ENCODE peak calls at places on chromosome 4, in ten cellular contexts. K is left colon; L is NCI-H460; R is activated CD4-positive, alpha-beta T cell treated with anti-CD3 and anti-CD28 coated beads, Interleukin-2, amount 50 U/mL, for 4 hours; C is left lobe of liver; T is activated naive CD8-positive, alpha-beta T cell treated with anti-CD3 and anti-CD28 coated beads, Interleukin-2, amount 50 U/mL, for 24 hours; D is T-helper 2 cell; J is GM12865; E is pancreas; Z is HT-29. X is an unnamed sample.
A peak's percentile ranks its signal among the peaks of the same experiment; 100 is the strongest.

GRCh38 chr4:27973056-27973455 is 1112.4 kb downstream of the STIM2 start:
- DNase-seq in K (no peak), T (no peak), Z (no peak), J (no peak), L (no peak), D (no peak), R (no peak), E (no peak), C (no peak), X (no peak)

GRCh38 chr4:153223935-153224334 is 19.7 kb downstream of the TRIM2 start:
- DNase-seq in R (no peak), J (no peak), K (no peak), Z (no peak), T (no peak), D (no peak), C (no peak), L (no peak), E (no peak), X (no peak)

GRCh38 chr4:74161676-74162450 is 3.9 kb downstream of the MTHFD2L start:
- DNase-seq in R (no peak), D (no peak), L (no peak), J (no peak), E (no peak), C (no peak), K (no peak), T (no peak), Z (no peak), X (no peak)

GRCh38 chr4:80956421-80956820 is 74.1 kb upstream of the BMP3 start:
- DNase-seq in K (no peak), R (no peak), T (no peak), C (no peak), Z (no peak), E (no peak), J (no peak), D (no peak), L (no peak), X (no peak)

GRCh38 chr4:87465739-87466366 is 43.5 kb downstream of the NUDT9 start:
- DNase-seq in D (no peak), C (no peak), L (peak; percentile 26), Z (peak; percentile 50), T (no peak), K (no peak), R (no peak), E (no peak), J (peak; percentile 57), X (no peak)

GRCh38 chr4:181548873-181549541 is 694.2 kb upstream of the TENM3 start:
- DNase-seq in C (no peak), L (peak; percentile 47), E (no peak), J (no peak), R (no peak), K (no peak), T (no peak), D (no peak), Z (peak; percentile 63), X (no peak)

GRCh38 chr4:96677499-96677898 is 837.6 kb downstream of the PDHA2 start:
- DNase-seq in Z (no peak), R (no peak), T (no peak), C (no peak), K (no peak), D (no peak), E (no peak), J (no peak), L (peak; percentile 8), X (no peak)

GRCh38 chr4:129254126-129254525 is 158.2 kb downstream of the C4orf33 start:
- DNase-seq in D (no peak), R (no peak), L (no peak), C (no peak), E (no peak), Z (no peak), K (no peak), T (no peak), J (no peak), X (no peak)

GRCh38 chr4:129641179-129641578 is 545.2 kb downstream of the C4orf33 start:
- DNase-seq in C (peak; percentile 55), E (peak; percentile 71), R (no peak), L (peak; percentile 39), D (peak; percentile 1), K (peak; percentile 56), J (peak; percentile 68), Z (peak; percentile 63), T (peak; percentile 40), X (peak; percentile 35)

GRCh38 chr4:118034061-118034785 is at the start of gene NDST3:
- DNase-seq in R (no peak), C (peak; percentile 50), Z (peak; percentile 58), K (peak; percentile 39), T (peak; percentile 9), D (no peak), E (peak; percentile 39), J (peak; percentile 40), L (peak; percentile 72), X (no peak)

GRCh38 chr4:65538571-65538970 is 131.7 kb downstream of the EPHA5 start:
- DNase-seq in Z (no peak), J (no peak), R (no peak), D (no peak), C (no peak), E (no peak), L (peak; percentile 69), K (no peak), T (no peak), X (no peak)

GRCh38 chr4:99221980-99222379 is 2.9 kb upstream of the ADH6 start:
- DNase-seq in R (no peak), J (no peak), E (no peak), K (no peak), C (no peak), T (no peak), Z (peak; percentile 11), D (no peak), L (no peak), X (no peak)

GRCh38 chr4:40736910-40737309 is 12.8 kb upstream of the NSUN7 start:
- DNase-seq in Z (peak; percentile 63), K (no peak), R (no peak), D (no peak), E (no peak), J (peak; percentile 69), L (peak; percentile 39), T (no peak), C (no peak), X (no peak)

GRCh38 chr4:125732682-125733081 is 417.9 kb downstream of the FAT4 start:
- DNase-seq in T (no peak), E (no peak), R (no peak), C (no peak), D (no peak), K (no peak), Z (no peak), J (no peak), L (no peak), X (no peak)

GRCh38 chr4:159272341-159273125 is 169.7 kb downstream of the RAPGEF2 start:
- DNase-seq in T (no peak), E (no peak), D (no peak), K (no peak), L (no peak), R (no peak), Z (no peak), C (no peak), J (no peak), X (no peak)

GRCh38 chr4:142367326-142368188 is 478.5 kb downstream of the INPP4B start:
- DNase-seq in J (no peak), C (no peak), T (no peak), L (no peak), D (no peak), E (no peak), K (no peak), R (no peak), Z (no peak), X (no peak)

GRCh38 chr4:145216532-145216931 is 36.1 kb upstream of the OTUD4 start:
- DNase-seq in E (no peak), Z (peak; percentile 41), L (peak; percentile 22), K (no peak), T (no peak), C (no peak), J (peak; percentile 53), D (no peak), R (no peak), X (no peak)

GRCh38 chr4:160831165-160831922 is 1332.5 kb downstream of the FSTL5 start:
- DNase-seq in L (no peak), J (no peak), E (no peak), C (no peak), Z (peak; percentile 17), K (no peak), T (no peak), R (no peak), D (no peak), X (no peak)

GRCh38 chr4:48129307-48130014 is 4.6 kb downstream of the TXK start:
- DNase-seq in J (no peak), T (peak; percentile 65), Z (no peak), R (peak; percentile 25), D (no peak), C (no peak), K (peak; percentile 61), E (no peak), L (no peak), X (peak; percentile 69)

GRCh38 chr4:24655971-24656370 is 71.6 kb upstream of the DHX15 start:
- DNase-seq in D (no peak), Z (peak; percentile 47), E (no peak), J (no peak), T (no peak), R (no peak), K (no peak), C (no peak), L (no peak), X (no peak)

GRCh38 chr4:182447938-182448280 is 204.7 kb downstream of the TENM3 start:
- DNase-seq in Z (no peak), L (no peak), D (no peak), K (no peak), T (no peak), C (no peak), R (no peak), E (no peak), J (no peak), X (no peak)

GRCh38 chr4:112801341-112801740 is 164.4 kb downstream of the LARP7 start:
- DNase-seq in T (no peak), R (no peak), J (no peak), Z (no peak), C (no peak), K (no peak), E (no peak), L (no peak), D (no peak), X (no peak)

GRCh38 chr4:2166253-2166652 is 75.7 kb downstream of the HAUS3 start:
- DNase-seq in K (peak; percentile 29), J (no peak), T (no peak), C (no peak), Z (no peak), L (no peak), R (no peak), E (no peak), D (no peak), X (no peak)

GRCh38 chr4:35105486-35105885 is 1138.8 kb downstream of the ARAP2 start:
- DNase-seq in E (no peak), R (no peak), L (no peak), J (peak; percentile 10), K (no peak), T (no peak), D (no peak), Z (peak; percentile 19), C (no peak), X (no peak)

GRCh38 chr4:186592961-186593586 is 37.7 kb upstream of the MTNR1A start:
- DNase-seq in D (no peak), L (no peak), T (no peak), E (no peak), C (no peak), K (no peak), J (no peak), R (no peak), Z (no peak), X (no peak)

GRCh38 chr4:79088991-79089705 is 149.9 kb upstream of the PAQR3 start:
- DNase-seq in Z (no peak), J (no peak), E (no peak), L (no peak), C (no peak), D (no peak), R (no peak), K (no peak), T (no peak), X (no peak)

GRCh38 chr4:82798168-82799005 is at the start of gene SCD5:
- DNase-seq in J (peak; percentile 84), C (no peak), D (no peak), Z (no peak), L (peak; percentile 33), K (peak; percentile 61), T (peak; percentile 58), R (peak; percentile 1), E (peak; percentile 63), X (peak; percentile 50)

GRCh38 chr4:24476209-24476781 is 108.1 kb downstream of the DHX15 start:
- DNase-seq in L (no peak), R (no peak), E (no peak), Z (peak; percentile 29), T (no peak), J (peak; percentile 22), C (no peak), K (no peak), D (no peak), X (no peak)